ENCODE peak calls at places on chromosome 19, in four cellular contexts. C is RWPE1, K is GM10248, Q is transverse colon. T is an unnamed sample.

GRCh38 chr19:34808566-34808965 is 35.6 kb upstream of the ZNF599 start:
- DNase-seq in C (peak), K (no peak), Q (no peak), T (peak)

GRCh38 chr19:16860118-16860517 is 28.7 kb upstream of the F2RL3 start:
- DNase-seq in C (no peak), K (no peak), Q (no peak), T (no peak)

GRCh38 chr19:32581704-32582164 is 744 bp downstream of the PDCD5 start:
- DNase-seq in C (peak), K (no peak), Q (peak), T (peak)

GRCh38 chr19:47176071-47176626 is 45.5 kb downstream of the SAE1 start:
- DNase-seq in C (peak), K (no peak), Q (no peak), T (no peak)

GRCh38 chr19:17555929-17556813 is 722 bp downstream of the COLGALT1 start:
- DNase-seq in C (no peak), K (peak), Q (peak), T (no peak)

GRCh38 chr19:18603255-18603957 is 3.2 kb downstream of the CRLF1 start:
- DNase-seq in C (no peak), K (no peak), Q (no peak), T (no peak)

GRCh38 chr19:17445526-17446165 is 2.8 kb downstream of the TMEM221 start:
- DNase-seq in C (no peak), K (no peak), Q (no peak), T (no peak)

GRCh38 chr19:42251572-42251990 is 3.3 kb downstream of the ERF start:
- DNase-seq in C (no peak), K (no peak), Q (no peak), T (no peak)

GRCh38 chr19:55044286-55044685 is 6.2 kb upstream of the GP6 start:
- DNase-seq in C (no peak), K (no peak), Q (no peak), T (no peak)

GRCh38 chr19:13302521-13303270 is 152.5 kb downstream of the IER2 start:
- DNase-seq in C (no peak), K (no peak), Q (no peak), T (no peak)

GRCh38 chr19:1106841-1107654 is 3.3 kb downstream of the GPX4 start:
- DNase-seq in C (peak), K (no peak), Q (peak), T (no peak)

GRCh38 chr19:10718205-10719196 is 622 bp downstream of the DNM2 start:
- DNase-seq in C (peak), K (peak), Q (peak), T (no peak)

GRCh38 chr19:6226012-6226411 is 53.8 kb downstream of the MLLT1 start:
- DNase-seq in C (no peak), K (no peak), Q (no peak), T (no peak)

GRCh38 chr19:55986487-55986886 is at the start of gene NLRP5:
- DNase-seq in C (no peak), K (no peak), Q (no peak), T (no peak)

GRCh38 chr19:23774156-23774971 is 15.7 kb upstream of the ZNF681 start:
- DNase-seq in C (no peak), K (no peak), Q (no peak), T (peak)

GRCh38 chr19:10690351-10690781 is 10.9 kb upstream of the QTRT1 start:
- DNase-seq in C (no peak), K (no peak), Q (no peak), T (peak)

GRCh38 chr19:31285744-31286143 is 63.5 kb downstream of the TSHZ3 start:
- DNase-seq in C (no peak), K (no peak), Q (no peak), T (no peak)

GRCh38 chr19:17684256-17684655 is 3.9 kb downstream of the UNC13A start:
- DNase-seq in C (no peak), K (no peak), Q (no peak), T (no peak)

GRCh38 chr19:18090545-18091216 is 3.9 kb upstream of the IL12RB1 start:
- DNase-seq in C (no peak), K (no peak), Q (no peak), T (no peak)

GRCh38 chr19:33373701-33374405 is at the start of gene CEBPG:
- DNase-seq in C (peak), K (peak), Q (peak), T (no peak)

GRCh38 chr19:2933490-2933910 is 11.3 kb downstream of the ZNF77 start:
- DNase-seq in C (no peak), K (no peak), Q (no peak), T (no peak)

GRCh38 chr19:46745521-46746280 is at the start of gene FKRP:
- DNase-seq in C (no peak), K (peak), Q (no peak), T (no peak)

GRCh38 chr19:3131168-3131567 is 4.7 kb upstream of the GNA15 start:
- DNase-seq in C (no peak), K (no peak), Q (no peak), T (no peak)

GRCh38 chr19:10855879-10856522 is 7.8 kb downstream of the C19orf38 start:
- DNase-seq in C (no peak), K (no peak), Q (no peak), T (no peak)

GRCh38 chr19:44435441-44435840 is 12.8 kb downstream of the ZNF229 start:
- DNase-seq in C (no peak), K (no peak), Q (no peak), T (no peak)

GRCh38 chr19:1496714-1497577 is 6.0 kb downstream of the REEP6 start:
- DNase-seq in C (no peak), K (no peak), Q (no peak), T (no peak)

GRCh38 chr19:56927791-56928207 is 87.3 kb upstream of the PEG3 start:
- DNase-seq in C (no peak), K (no peak), Q (no peak), T (no peak)

GRCh38 chr19:37226248-37226647 is 8.2 kb downstream of the ZNF383 start:
- DNase-seq in C (no peak), K (no peak), Q (no peak), T (no peak)

GRCh38 chr19:37227996-37228395 is 10.0 kb downstream of the ZNF383 start:
- DNase-seq in C (no peak), K (no peak), Q (no peak), T (no peak)
- TF ChIP-seq CTCF in C (peak), K (no peak), Q (peak), T (peak)

DNA sequence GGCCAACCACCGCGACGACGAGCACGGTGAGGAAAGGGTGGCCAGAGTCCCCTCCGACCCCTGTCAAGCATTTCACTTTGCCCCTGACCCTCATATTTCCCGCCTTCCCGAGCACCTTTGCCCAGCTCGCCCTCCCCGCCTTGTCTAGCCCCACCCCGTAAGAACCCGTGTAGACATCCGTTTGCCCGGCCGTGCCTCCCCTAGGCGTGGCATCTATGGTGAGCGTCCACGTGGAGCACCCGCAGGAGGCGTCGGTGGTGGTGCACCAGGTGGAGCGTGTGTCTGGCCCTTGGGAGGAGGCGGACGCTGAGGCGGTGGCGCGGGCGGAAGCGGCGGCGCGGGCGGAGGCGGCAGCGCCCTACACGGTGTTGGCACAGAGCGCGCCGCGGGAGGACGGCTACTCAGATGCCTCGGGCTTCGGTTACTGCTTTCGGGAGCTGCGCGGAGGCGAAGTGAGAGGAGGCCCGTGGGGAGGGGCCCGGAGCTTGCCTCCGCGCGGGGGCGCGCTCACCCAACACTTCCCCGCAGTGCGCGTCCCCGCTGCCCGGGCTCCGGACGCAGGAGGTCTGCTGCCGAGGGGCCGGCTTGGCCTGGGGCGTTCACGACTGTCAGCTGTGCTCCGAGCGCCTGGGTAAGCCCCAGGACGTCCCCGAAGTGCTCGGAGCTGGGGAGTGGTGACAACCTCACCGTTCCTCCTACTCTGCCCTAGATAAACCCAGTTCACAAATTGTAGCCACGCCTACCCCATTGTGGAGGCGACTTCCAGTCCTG is 4.2 kb downstream of the LTBP4 start:
- DNase-seq in C (peak), K (peak), Q (peak), T (no peak)
- TF ChIP-seq CTCF in C (peak), K (peak), Q (no peak), T (peak)

DNA sequence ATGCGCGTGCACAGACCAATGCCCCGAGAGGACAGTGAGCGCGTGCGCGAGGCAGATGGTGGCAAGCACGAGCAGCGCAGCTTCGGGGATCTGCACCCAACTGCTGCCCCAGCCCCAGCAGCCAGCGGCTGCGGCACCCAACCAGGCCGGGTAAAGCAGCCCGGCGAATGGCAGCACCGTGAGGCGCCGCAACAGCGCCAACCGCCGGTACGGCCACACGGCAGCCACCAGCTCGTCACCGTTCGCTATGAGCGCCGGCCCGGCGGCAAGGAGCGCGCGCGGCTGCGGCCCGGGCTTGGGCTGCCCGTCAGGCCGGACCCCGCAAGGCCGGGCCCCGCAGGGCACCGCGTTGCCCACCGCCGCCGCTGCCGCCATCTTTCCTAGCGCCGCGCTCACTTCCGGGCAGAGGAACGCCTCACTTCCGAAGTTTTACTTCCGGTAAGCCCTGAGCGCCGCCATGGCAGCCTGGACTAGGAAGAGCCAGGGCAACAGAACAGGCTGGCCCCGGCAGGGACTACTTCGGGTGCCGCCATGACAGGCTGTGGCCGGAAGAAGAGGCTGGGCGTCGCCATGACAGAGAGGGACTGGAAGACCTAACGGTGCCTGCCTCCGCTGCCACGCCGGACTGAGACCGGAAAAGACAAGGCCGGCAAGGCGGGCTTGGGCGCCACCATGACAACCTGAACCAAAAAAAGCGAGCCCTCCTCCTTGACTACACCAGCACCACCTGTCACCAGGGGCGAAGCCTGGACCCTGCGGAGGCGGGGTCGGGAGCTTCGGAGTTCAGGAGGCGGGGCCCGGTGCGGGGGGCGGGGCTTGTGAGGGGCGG is at the start of gene ATP13A1:
- DNase-seq in C (peak), K (peak), Q (peak), T (peak)
- TF ChIP-seq CTCF in C (no peak), K (peak), Q (no peak), T (no peak)

DNA sequence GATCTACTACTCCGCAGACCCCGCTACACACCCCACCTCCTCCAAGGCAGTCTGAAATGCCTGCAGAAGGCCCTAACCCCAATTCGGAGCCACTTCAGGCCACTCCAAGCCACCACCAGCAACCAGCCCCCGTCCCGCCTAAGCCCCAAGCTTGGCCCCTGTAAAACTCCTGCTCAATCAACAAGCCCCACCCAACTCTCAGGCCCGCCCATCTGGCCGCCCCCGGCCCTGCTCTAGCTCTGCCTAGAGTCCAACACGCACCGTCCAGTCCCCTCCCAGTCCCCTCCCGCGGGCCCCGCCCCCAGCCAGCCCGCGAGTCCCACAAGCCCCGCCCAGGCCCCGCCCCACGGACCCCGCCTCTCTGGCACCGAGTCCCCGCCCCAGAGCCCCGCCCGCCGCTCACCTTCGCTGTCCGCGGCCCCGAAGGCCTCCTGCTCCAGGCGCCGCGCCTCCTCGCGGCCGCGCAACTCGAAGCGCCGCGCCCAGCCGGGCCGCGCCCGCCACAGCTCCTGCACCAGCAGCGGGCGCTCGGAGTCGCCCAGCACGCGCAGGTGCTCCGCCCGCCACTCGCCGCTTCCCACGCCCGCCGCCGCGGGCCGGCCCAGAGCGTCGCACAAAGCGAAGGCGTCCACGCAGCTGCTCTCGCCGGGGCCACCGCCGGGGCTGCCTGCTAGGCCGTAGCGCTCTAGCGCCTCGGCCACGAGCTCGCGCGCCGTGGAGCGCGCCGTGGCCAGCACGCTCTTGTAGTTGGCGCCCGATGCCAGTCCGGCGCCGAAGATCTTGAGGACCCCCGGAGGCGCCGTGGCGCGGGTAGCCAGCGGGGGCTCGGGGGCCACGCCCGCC is 1.6 kb downstream of the RASIP1 start:
- DNase-seq in C (peak), K (peak), Q (peak), T (no peak)
- TF ChIP-seq CTCF in C (peak), K (peak), Q (peak), T (no peak)

GRCh38 chr19:45717131-45717982 is 13.3 kb downstream of the FBXO46 start:
- DNase-seq in C (peak), K (peak), Q (peak), T (peak)
- TF ChIP-seq CTCF in C (no peak), K (peak), Q (no peak), T (peak)

GRCh38 chr19:48348039-48348438 is 15.7 kb downstream of the TMEM143 start:
- DNase-seq in C (no peak), K (no peak), Q (no peak), T (no peak)
- TF ChIP-seq CTCF in C (no peak), K (no peak), Q (no peak), T (no peak)

GRCh38 chr19:43316591-43317319 is 36.7 kb upstream of the CD177 start:
- DNase-seq in C (peak), K (no peak), Q (peak), T (no peak)
- TF ChIP-seq CTCF in C (peak), K (no peak), Q (no peak), T (peak)

DNA sequence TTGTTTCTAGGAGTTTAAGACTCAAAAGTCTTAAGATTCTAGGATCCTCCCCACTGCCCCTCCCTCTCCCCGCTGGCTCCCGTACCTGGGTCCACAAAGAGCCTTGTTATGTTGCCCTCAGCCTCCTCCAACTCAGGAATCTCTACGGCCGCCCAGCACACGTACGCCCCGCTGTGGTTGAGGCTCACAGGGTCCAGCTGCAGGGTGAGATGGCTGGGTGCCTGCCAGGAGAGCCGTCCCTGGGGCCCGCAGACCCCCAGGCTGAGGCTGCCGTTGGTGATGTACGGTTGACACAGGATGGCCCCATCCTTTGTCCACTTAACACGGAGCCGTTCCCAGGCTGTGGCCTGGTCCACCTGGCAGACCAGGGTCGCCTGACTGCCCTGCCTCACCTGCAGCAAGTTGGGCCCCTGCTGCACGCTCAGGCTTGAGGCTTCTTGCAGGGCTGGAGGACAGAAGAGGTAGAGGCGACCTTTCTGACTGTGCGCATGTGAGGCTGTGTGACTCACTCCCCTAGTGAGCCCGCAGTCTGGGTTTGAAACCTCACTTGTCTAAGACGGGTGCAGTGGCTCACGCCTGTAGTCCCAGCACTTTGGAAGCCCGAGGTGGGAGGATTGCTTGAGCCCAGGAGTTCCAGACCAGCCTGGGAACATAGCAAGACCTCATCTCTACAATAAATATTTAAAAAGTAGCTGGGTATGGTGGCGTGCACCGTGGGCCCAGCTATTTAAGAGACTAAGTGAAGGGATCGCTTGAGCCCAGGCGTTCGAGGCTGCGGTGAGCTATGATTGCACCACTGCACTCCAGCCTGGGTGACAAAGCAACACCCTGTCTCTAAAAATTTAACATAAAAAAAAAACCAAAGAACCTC is 4.1 kb downstream of the TMIGD2 start:
- DNase-seq in C (no peak), K (no peak), Q (no peak), T (no peak)
- TF ChIP-seq CTCF in C (no peak), K (no peak), Q (no peak), T (no peak)

GRCh38 chr19:51396175-51396574 is 5.8 kb upstream of the C19orf84 start:
- DNase-seq in C (no peak), K (no peak), Q (no peak), T (no peak)

GRCh38 chr19:51398096-51398704 is 7.8 kb upstream of the C19orf84 start:
- DNase-seq in C (peak), K (no peak), Q (no peak), T (no peak)

GRCh38 chr19:51389143-51389542 is 1.2 kb downstream of the C19orf84 start:
- DNase-seq in C (no peak), K (no peak), Q (no peak), T (no peak)

GRCh38 chr19:51391073-51391611 is 751 bp upstream of the C19orf84 start:
- DNase-seq in C (no peak), K (no peak), Q (no peak), T (no peak)

DNA sequence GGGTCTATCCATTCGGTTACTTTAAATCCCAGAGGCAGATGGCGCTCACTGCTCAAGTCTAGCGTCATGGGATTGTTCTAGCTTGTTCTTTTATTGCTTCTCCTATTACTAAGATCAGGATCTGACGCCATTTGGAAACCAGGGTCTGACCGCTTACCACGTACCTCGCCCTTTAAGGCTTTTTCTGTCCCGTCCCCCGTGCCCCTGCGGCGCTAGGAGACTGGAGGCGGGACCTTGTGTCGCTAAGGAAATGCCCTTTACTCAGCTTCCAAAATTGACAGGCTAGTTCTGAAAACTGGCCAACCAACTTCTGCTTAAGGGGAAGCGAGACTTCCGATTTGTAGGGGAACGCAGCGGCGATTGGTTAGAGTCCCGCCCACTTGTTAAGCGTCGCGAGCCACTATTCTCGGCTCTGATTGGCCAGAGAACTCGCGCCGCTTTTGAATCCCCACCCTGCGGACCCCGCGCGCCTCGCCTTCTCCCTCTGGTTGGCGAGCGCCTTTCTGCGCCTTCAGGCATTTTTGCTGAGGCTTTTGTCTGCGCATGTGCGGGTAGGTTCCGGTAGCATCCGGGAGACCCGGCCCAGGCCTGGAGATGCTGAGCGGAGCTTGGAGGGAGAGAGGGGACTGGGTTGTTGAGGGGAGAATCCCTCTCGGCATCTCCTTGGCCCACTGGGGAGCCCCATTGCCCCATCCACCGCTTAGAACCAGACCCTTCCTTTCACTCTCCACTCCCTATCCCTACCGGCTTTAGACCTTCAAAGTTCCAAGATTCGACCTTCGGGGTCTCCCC is 3.9 kb upstream of the C19orf84 start:
- DNase-seq in C (peak), K (peak), Q (peak), T (peak)
- TF ChIP-seq CTCF in C (no peak), K (peak), Q (no peak), T (peak)

GRCh38 chr19:8363803-8364771 is at the start of gene ANGPTL4:
- DNase-seq in C (peak), K (peak), Q (peak), T (no peak)

GRCh38 chr19:8368136-8368535 is 4.2 kb downstream of the ANGPTL4 start:
- DNase-seq in C (no peak), K (no peak), Q (no peak), T (no peak)

GRCh38 chr19:8367327-8368001 is 3.5 kb downstream of the ANGPTL4 start:
- DNase-seq in C (peak), K (peak), Q (peak), T (no peak)

GRCh38 chr19:8366961-8367326 is 3.0 kb downstream of the ANGPTL4 start:
- DNase-seq in C (no peak), K (peak), Q (peak), T (no peak)

GRCh38 chr19:8366121-8366581 is 2.2 kb downstream of the ANGPTL4 start:
- DNase-seq in C (no peak), K (peak), Q (no peak), T (no peak)
- TF ChIP-seq CTCF in C (no peak), K (no peak), Q (no peak), T (no peak)

T was measured in epithelial cell of proximal tubule.